ENCODE peak calls at places on chromosome 21, in nine cellular contexts. A, G, E, W, B, U, N, Z and T are unnamed samples.

GRCh38 chr21:35885942-35886541 is 174.3 kb downstream of the SETD4 start:
- DNase-seq in A (no peak), W (peak; percentile 13), B (no peak), G (no peak), N (no peak), Z (no peak), E (no peak), U (no peak), T (no peak)

GRCh38 chr21:41879190-41879998 is at the start of gene PRDM15:
- DNase-seq in A (no peak), N (peak; percentile 89), W (peak; percentile 85), B (peak; percentile 86), U (peak; percentile 63), G (peak; percentile 66), E (peak; percentile 71), Z (peak; percentile 85), T (peak; percentile 28)

GRCh38 chr21:33783173-33783572 is 132.4 kb downstream of the ATP5PO start:
- DNase-seq in U (no peak), W (no peak), G (no peak), N (no peak), E (no peak), B (no peak), Z (no peak), A (no peak), T (no peak)

GRCh38 chr21:16633851-16634521 is 878.9 kb upstream of the CXADR start:
- DNase-seq in B (no peak), E (no peak), U (no peak), Z (no peak), W (no peak), A (no peak), N (no peak), G (no peak), T (no peak)

GRCh38 chr21:31682625-31683024 is 23.1 kb downstream of the SOD1 start:
- DNase-seq in U (no peak), Z (no peak), E (no peak), B (no peak), N (no peak), W (no peak), G (no peak), A (no peak), T (no peak)

GRCh38 chr21:32829504-32829903 is 57.9 kb upstream of the PAXBP1 start:
- DNase-seq in N (no peak), W (no peak), E (no peak), A (no peak), Z (no peak), U (no peak), B (no peak), G (no peak), T (no peak)

GRCh38 chr21:42093991-42094417 is 22.9 kb downstream of the UMODL1 start:
- DNase-seq in E (no peak), B (no peak), A (no peak), U (no peak), N (no peak), W (peak; percentile 98), G (no peak), Z (no peak), T (peak; percentile 97)

GRCh38 chr21:8992731-8993174 is 1528.6 kb upstream of the TPTE start:
- DNase-seq in Z (no peak), B (no peak), A (no peak), G (no peak), U (no peak), N (no peak), W (peak; percentile 55), E (no peak), T (peak; percentile 6)

GRCh38 chr21:35036521-35037383 is 12.3 kb downstream of the RUNX1 start:
- DNase-seq in A (no peak), E (no peak), W (no peak), N (no peak), U (no peak), Z (no peak), B (no peak), G (no peak), T (no peak)

GRCh38 chr21:46371204-46372013 is 47.5 kb downstream of the PCNT start:
- DNase-seq in E (no peak), B (no peak), Z (no peak), G (no peak), A (no peak), N (no peak), W (no peak), U (no peak), T (no peak)